ENCODE peak calls at places on chromosomes 12 and 14, in five cellular contexts. I, E, D, C and H are unnamed samples.

GRCh38 chr14:54730156-54730961 is 163.4 kb downstream of the SAMD4A start:
- DNase-seq in I (no peak), D (peak), C (peak), E (no peak), H (no peak)

GRCh38 chr12:69900720-69901131 is 75.7 kb downstream of the MYRFL start:
- DNase-seq in C (peak), D (peak), E (no peak), I (peak), H (peak)

GRCh38 chr14:74615735-74616134 is 3.7 kb upstream of the LTBP2 start:
- DNase-seq in I (no peak), C (no peak), E (no peak), D (no peak), H (no peak)

GRCh38 chr12:54390176-54390667 is 5.7 kb upstream of the ZNF385A start:
- DNase-seq in E (no peak), D (no peak), I (no peak), C (no peak), H (peak)

GRCh38 chr14:100317897-100318808 is 5.0 kb upstream of the SLC25A47 start:
- DNase-seq in I (no peak), E (peak), C (peak), D (peak), H (peak)

GRCh38 chr12:15837141-15837781 is 44.9 kb upstream of the STRAP start:
- DNase-seq in D (peak), C (no peak), E (no peak), I (no peak), H (no peak)

GRCh38 chr14:61561657-61562276 is 133.5 kb upstream of the HIF1A start:
- DNase-seq in C (peak), I (no peak), D (peak), E (no peak), H (peak)

GRCh38 chr12:52203126-52203921 is 11.5 kb upstream of the KRT80 start:
- DNase-seq in I (no peak), C (peak), E (no peak), D (peak), H (no peak)

GRCh38 chr14:75283884-75284563 is 5.4 kb downstream of the FOS start:
- DNase-seq in C (peak), D (peak), I (no peak), E (no peak), H (no peak)

GRCh38 chr12:103880299-103881142 is 39.5 kb upstream of the NT5DC3 start:
- DNase-seq in D (no peak), I (no peak), C (no peak), E (no peak), H (no peak)

DNA sequence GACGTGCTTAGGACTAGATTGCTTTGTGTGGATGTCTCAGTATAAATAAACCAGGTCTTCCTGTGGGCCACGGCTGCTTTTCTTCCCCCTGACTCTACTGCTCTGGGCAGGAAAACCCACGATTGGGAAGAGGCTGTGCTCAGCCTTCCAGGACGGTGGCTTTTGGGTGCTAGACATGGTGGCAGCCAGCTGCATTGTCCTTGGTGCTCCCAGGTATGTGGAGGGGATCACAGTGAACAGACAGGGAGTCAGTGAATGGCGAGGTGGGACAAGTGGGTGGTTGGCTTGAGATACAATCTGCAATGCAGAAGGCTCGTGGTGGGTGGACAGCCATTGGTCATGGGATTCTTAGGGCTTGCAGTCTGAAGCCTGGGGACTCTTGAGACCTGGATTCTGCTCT is 366.3 kb downstream of the AACS start:
- DNase-seq in D (no peak), E (no peak), I (no peak), C (no peak), H (peak)
- H2BK12ac ChIP-seq in D (no peak), E (no peak), I (no peak), C (no peak), H (no peak)

GRCh38 chr12:6222009-6222702 is 22.0 kb downstream of the CD9 start:
- DNase-seq in C (peak), I (peak), D (peak), E (no peak), H (no peak)
- H2AFZ ChIP-seq in C (no peak), I (no peak), D (no peak), E (no peak), H (no peak)

DNA sequence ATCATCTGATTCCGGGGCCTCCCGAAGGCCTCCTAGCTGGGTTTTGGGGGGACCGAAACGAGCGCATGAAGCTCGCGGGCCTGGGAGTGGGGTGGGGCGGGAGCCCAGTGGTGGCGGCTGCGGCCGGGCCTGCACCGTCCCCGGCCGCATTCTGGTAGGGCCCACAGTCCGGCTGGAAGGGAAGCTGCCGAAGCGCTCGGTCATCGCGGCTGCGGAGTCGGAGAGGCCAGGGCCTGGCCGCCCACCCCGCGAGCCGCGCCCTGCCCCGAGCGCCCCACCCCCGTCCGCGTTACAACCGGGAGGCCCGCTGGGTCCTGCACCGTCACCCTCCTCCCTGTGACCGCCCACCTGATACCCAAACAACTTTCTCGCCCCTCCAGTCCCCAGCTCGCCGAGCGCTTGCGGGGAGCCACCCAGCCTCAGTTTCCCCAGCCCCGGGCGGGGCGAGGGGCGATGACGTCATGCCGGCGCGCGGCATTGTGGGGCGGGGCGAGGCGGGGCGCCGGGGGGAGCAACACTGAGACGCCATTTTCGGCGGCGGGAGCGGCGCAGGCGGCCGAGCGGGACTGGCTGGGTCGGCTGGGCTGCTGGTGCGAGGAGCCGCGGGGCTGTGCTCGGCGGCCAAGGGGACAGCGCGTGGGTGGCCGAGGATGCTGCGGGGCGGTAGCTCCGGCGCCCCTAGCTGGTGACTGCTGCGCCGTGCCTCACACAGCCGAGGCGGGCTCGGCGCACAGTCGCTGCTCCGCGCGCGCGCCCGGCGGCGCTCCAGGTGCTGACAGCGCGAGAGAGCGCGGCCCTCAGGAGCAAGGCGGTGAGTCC is at the start of gene KLC1:
- DNase-seq in C (peak), D (peak), E (no peak), I (peak), H (peak)
- H3K4me2 ChIP-seq in C (peak), D (peak), E (peak), I (peak), H (peak)

GRCh38 chr12:130959632-130960031 is 5.9 kb downstream of the ADGRD1 start:
- DNase-seq in D (no peak), I (no peak), E (no peak), C (no peak), H (no peak)

GRCh38 chr12:130960787-130961186 is 7.1 kb downstream of the ADGRD1 start:
- DNase-seq in E (no peak), D (no peak), I (no peak), C (no peak), H (no peak)

GRCh38 chr12:130958557-130959140 is 4.9 kb downstream of the ADGRD1 start:
- DNase-seq in C (no peak), D (no peak), I (no peak), E (no peak), H (no peak)

GRCh38 chr12:130965214-130965613 is 11.5 kb downstream of the ADGRD1 start:
- DNase-seq in C (peak), D (no peak), I (no peak), E (no peak), H (no peak)

GRCh38 chr12:130961921-130962326 is 8.2 kb downstream of the ADGRD1 start:
- DNase-seq in E (no peak), D (no peak), I (no peak), C (no peak), H (no peak)
- H2BK12ac ChIP-seq in E (no peak), D (no peak), I (peak), C (no peak), H (no peak)

GRCh38 chr12:8594072-8594471 is 18.6 kb downstream of the AICDA start:
- DNase-seq in D (no peak), I (no peak), E (no peak), C (peak), H (peak)
- H2AFZ ChIP-seq in D (no peak), I (no peak), E (no peak), C (no peak), H (no peak)

GRCh38 chr14:63460594-63461132 is 82.5 kb downstream of the PPP2R5E start:
- DNase-seq in C (no peak), I (no peak), D (no peak), E (no peak), H (no peak)
- H3K4me2 ChIP-seq in C (no peak), I (no peak), D (no peak), E (no peak), H (no peak)